ENCODE peak calls at places on chromosome 22, in six cellular contexts. P is HFF-Myc, Q is AG04450, E is suprapubic skin, C is glutamatergic neuron, T is mammary epithelial cell. V is an unnamed sample.

GRCh38 chr22:17130199-17130598 is 9.0 kb upstream of the TMEM121B start:
- DNase-seq in Q (no peak), C (no peak), E (no peak), P (peak), T (no peak), V (no peak)

GRCh38 chr22:48494968-48495750 is 1332.5 kb downstream of the BRD1 start:
- DNase-seq in E (no peak), Q (no peak), T (no peak), P (no peak), C (no peak), V (no peak)

GRCh38 chr22:46798366-46799057 is 36.1 kb downstream of the TBC1D22A start:
- DNase-seq in E (no peak), P (peak), Q (peak), T (peak), C (peak), V (peak)

GRCh38 chr22:44752285-44753188 is at the start of gene ARHGAP8:
- DNase-seq in C (no peak), E (no peak), Q (no peak), P (no peak), T (no peak), V (peak)

GRCh38 chr22:48940266-48940987 is 887.2 kb downstream of the BRD1 start:
- DNase-seq in C (no peak), Q (no peak), T (no peak), E (peak), P (no peak), V (no peak)

GRCh38 chr22:48489551-48490512 is 1337.8 kb downstream of the BRD1 start:
- DNase-seq in Q (no peak), C (peak), E (peak), P (no peak), T (no peak), V (no peak)

GRCh38 chr22:41914611-41915034 is 251 bp downstream of the SHISA8 start:
- DNase-seq in T (no peak), C (no peak), E (no peak), Q (no peak), P (no peak), V (no peak)

GRCh38 chr22:45235851-45236342 is 4.8 kb downstream of the KIAA0930 start:
- DNase-seq in T (no peak), P (no peak), E (no peak), C (no peak), Q (no peak), V (no peak)

GRCh38 chr22:36577019-36577418 is 48.1 kb upstream of the EIF3D start:
- DNase-seq in E (no peak), T (peak), C (no peak), P (peak), Q (peak), V (peak)

GRCh38 chr22:32765117-32765618 is 36.3 kb upstream of the TIMP3 start:
- DNase-seq in P (no peak), C (no peak), Q (no peak), T (no peak), E (no peak), V (no peak)

GRCh38 chr22:24402460-24403192 is 24.8 kb upstream of the ADORA2A start:
- DNase-seq in E (no peak), Q (peak), T (peak), P (peak), C (no peak), V (peak)

DNA sequence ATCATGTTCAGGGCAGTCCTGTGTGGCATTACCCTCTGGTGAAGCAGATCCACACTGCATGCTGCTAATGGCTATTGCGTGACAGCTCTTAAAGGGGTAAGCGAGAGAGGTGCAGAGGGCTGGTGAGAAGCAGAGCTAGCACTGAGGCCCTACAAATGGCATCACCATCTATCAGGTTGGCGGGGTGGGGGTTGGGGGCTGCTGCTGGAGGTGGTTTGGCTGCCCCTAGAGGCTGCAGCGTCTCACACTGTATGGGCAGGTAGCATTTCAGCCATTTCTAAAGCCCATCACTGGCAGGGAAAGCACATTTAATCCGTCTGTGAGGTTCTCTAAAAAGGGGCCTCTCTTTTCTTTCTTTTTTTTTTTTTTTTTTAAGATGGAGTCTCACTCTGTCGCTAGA is 16.8 kb upstream of the TMA7B start:
- DNase-seq in C (no peak), Q (no peak), P (no peak), E (no peak), T (no peak), V (no peak)
- TF ChIP-seq CTCF in C (no peak), Q (peak), P (peak), E (no peak), T (no peak), V (no peak)

GRCh38 chr22:35140879-35141745 is 75.2 kb downstream of the ISX start:
- DNase-seq in E (no peak), T (no peak), Q (no peak), P (no peak), C (no peak), V (peak)
- TF ChIP-seq CTCF in E (no peak), T (no peak), Q (no peak), P (no peak), C (no peak), V (no peak)

DNA sequence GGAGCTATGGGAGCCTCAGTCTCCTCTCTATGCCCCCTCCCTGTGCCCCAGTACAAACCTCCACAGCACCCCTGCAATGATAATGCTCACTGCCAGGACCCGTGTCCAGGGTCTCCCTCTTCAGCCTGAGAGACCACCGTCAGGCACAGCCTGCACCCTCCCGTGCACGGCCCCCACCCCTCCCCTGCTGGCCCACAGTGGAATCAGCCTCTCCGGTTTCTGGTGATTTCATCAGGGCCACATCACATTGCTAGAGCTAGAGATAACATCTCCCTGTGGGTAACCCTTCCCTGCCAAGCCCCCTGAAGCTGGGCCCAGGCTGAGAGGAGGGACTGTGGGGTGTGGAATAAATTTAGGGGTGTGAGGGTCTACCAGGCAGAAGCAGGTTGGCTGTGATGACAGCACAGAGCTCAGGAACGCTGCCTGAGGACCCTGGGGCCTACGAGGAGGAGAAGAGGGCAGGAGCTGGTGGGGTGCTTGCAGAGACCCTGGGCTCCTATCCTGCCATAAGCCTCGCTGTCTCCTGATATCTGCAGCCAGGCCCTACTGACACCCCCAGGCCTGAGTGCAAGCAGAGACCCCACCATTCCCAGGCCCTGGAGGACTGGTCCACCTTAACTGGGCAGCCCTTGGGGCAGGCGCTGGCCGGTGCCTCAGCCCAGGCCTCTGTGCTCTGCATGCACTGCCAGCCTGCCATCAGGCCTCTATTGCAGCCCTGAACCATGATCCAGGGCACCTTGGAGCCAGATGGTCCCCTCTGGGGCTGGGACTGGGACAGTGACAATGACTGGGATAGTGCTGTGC is at the start of gene KLHDC7B:
- DNase-seq in Q (no peak), T (no peak), C (no peak), P (no peak), E (no peak), V (no peak)
- TF ChIP-seq CTCF in Q (peak), T (peak), C (no peak), P (no peak), E (no peak), V (no peak)

DNA sequence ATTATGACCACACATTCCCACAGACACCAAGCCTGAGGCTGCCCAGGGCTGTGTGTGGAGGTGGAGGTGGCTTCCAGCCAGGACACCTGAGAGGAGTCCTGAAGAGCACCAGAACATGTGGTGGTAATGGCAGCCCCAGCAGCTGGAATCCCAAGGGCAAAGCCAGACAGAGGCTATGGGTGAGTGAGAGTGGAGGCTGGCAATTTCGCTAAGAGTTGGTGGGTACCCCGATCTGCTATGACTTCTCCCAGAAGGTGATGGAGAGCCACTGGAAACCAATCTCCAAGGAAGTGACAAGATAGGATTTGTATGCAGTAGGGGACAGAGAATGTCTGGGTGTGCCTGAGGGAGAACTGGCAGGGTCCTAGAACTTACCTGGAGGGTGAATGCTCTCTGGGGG is 69.3 kb upstream of the CLTCL1 start:
- DNase-seq in C (no peak), Q (no peak), T (no peak), P (no peak), E (no peak), V (no peak)
- TF ChIP-seq CTCF in C (no peak), Q (no peak), T (no peak), P (no peak), E (no peak), V (no peak)

GRCh38 chr22:19496324-19496630 is 16.6 kb downstream of the CDC45 start:
- DNase-seq in Q (no peak), E (no peak), P (no peak), C (no peak), T (no peak), V (no peak)
- TF ChIP-seq CTCF in Q (no peak), E (no peak), P (no peak), C (no peak), T (no peak), V (no peak)